ENCODE peak calls at places on chromosomes 5 and 9, in seven cellular contexts. X, G, J, M, V, O and A are unnamed samples.

GRCh38 chr9:137488330-137488653 is 29.2 kb upstream of the NSMF start:
- DNase-seq in J (peak; percentile 75), O (no peak), G (no peak), X (no peak), M (no peak), V (no peak), A (no peak)

GRCh38 chr5:139870677-139871076 is 75.1 kb downstream of the PSD2 start:
- DNase-seq in J (no peak), V (no peak), G (no peak), O (no peak), M (no peak), X (no peak), A (no peak)

GRCh38 chr9:91421022-91421765 is 2.4 kb downstream of the NFIL3 start:
- DNase-seq in M (no peak), X (no peak), G (no peak), O (peak; percentile 36), J (peak; percentile 87), V (no peak), A (no peak)

GRCh38 chr5:162068412-162068811 is 839 bp downstream of the GABRG2 start:
- DNase-seq in J (peak; percentile 1), V (peak; percentile 76), M (no peak), X (no peak), G (no peak), O (peak; percentile 40), A (no peak)

GRCh38 chr9:136765041-136765440 is 723 bp upstream of the LCN15 start:
- DNase-seq in V (no peak), X (no peak), G (no peak), J (no peak), M (no peak), O (peak; percentile 57), A (no peak)

GRCh38 chr5:164809831-164810230 is 1304.4 kb downstream of the MAT2B start:
- DNase-seq in O (no peak), V (no peak), J (no peak), X (no peak), G (no peak), M (no peak), A (no peak)

GRCh38 chr9:133008824-133009223 is 22.0 kb upstream of the GTF3C5 start:
- DNase-seq in V (no peak), J (no peak), G (no peak), M (no peak), O (no peak), X (no peak), A (no peak)

GRCh38 chr5:5486122-5486521 is 63.6 kb downstream of the ICE1 start:
- DNase-seq in J (no peak), G (no peak), V (no peak), X (no peak), M (no peak), O (no peak), A (no peak)

GRCh38 chr5:178502401-178503100 is 87.6 kb downstream of the COL23A1 start:
- DNase-seq in V (no peak), J (no peak), O (no peak), X (no peak), M (no peak), G (no peak), A (no peak)

GRCh38 chr9:17613723-17614122 is 34.9 kb downstream of the SH3GL2 start:
- DNase-seq in M (no peak), J (no peak), X (no peak), V (no peak), G (no peak), O (no peak), A (no peak)

GRCh38 chr5:56111404-56111781 is 116.6 kb upstream of the IL6ST start:
- DNase-seq in M (no peak), G (no peak), V (no peak), J (no peak), X (no peak), O (no peak), A (no peak)

GRCh38 chr5:14267166-14267838 is 124.2 kb downstream of the TRIO start:
- DNase-seq in J (no peak), V (no peak), X (peak; percentile 23), M (no peak), O (peak; percentile 25), G (no peak), A (no peak)

GRCh38 chr5:2047341-2047927 is 164.7 kb upstream of the IRX4 start:
- DNase-seq in G (no peak), O (no peak), J (no peak), V (no peak), X (no peak), M (no peak), A (no peak)

GRCh38 chr5:78367318-78367991 is 7.0 kb downstream of the SCAMP1 start:
- DNase-seq in J (no peak), O (no peak), G (no peak), V (no peak), M (no peak), X (no peak), A (no peak)

GRCh38 chr5:24623018-24623417 is 21.8 kb downstream of the CDH10 start:
- DNase-seq in G (no peak), X (no peak), O (no peak), V (no peak), J (no peak), M (no peak), A (no peak)

GRCh38 chr5:134530375-134531077 is 5.1 kb downstream of the JADE2 start:
- DNase-seq in G (no peak), O (no peak), M (no peak), X (no peak), J (no peak), V (no peak), A (no peak)

DNA sequence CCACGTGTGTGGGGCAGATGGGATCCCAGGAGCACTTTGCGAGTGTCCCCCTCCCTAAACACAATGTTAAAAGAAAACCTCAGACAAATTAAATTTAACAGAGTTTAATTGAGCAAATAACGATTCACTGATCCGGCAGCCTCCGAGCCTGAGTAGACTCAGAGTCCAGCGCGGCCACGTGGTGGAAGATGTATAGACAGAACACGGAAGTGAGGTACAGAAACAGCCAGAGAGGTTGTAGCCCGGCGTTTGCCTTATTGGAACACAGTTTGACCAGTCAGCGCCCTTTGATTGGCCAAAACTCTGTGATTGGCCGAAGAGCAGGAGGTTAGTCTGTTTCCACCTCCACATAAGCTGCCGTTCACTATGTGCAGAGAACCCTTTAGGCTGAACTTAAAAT is 363.0 kb upstream of the IRX2 start:
- DNase-seq in X (no peak), V (no peak), J (no peak), O (no peak), G (no peak), M (no peak), A (no peak)
- TF ChIP-seq SIN3A in X (no peak), V (no peak), J (no peak), O (no peak), G (no peak), M (no peak), A (no peak)

GRCh38 chr9:35398651-35399335 is 91.1 kb upstream of the RUSC2 start:
- DNase-seq in M (no peak), V (no peak), X (no peak), J (no peak), G (no peak), O (no peak), A (no peak)

GRCh38 chr9:35395076-35395675 is 94.7 kb upstream of the RUSC2 start:
- DNase-seq in M (no peak), G (no peak), O (no peak), X (no peak), J (no peak), V (no peak), A (no peak)

GRCh38 chr9:35397923-35398322 is 92.0 kb upstream of the RUSC2 start:
- DNase-seq in J (no peak), V (no peak), M (no peak), X (no peak), O (no peak), G (no peak), A (no peak)

GRCh38 chr9:35396560-35397215 is 93.2 kb upstream of the RUSC2 start:
- DNase-seq in G (no peak), O (no peak), M (no peak), V (no peak), X (no peak), J (no peak), A (no peak)

GRCh38 chr9:35397216-35397698 is 92.7 kb upstream of the RUSC2 start:
- DNase-seq in M (no peak), G (no peak), J (no peak), X (no peak), V (no peak), O (no peak), A (no peak)
- TF ChIP-seq SIN3A in M (no peak), G (no peak), J (no peak), X (no peak), V (no peak), O (no peak), A (no peak)

DNA sequence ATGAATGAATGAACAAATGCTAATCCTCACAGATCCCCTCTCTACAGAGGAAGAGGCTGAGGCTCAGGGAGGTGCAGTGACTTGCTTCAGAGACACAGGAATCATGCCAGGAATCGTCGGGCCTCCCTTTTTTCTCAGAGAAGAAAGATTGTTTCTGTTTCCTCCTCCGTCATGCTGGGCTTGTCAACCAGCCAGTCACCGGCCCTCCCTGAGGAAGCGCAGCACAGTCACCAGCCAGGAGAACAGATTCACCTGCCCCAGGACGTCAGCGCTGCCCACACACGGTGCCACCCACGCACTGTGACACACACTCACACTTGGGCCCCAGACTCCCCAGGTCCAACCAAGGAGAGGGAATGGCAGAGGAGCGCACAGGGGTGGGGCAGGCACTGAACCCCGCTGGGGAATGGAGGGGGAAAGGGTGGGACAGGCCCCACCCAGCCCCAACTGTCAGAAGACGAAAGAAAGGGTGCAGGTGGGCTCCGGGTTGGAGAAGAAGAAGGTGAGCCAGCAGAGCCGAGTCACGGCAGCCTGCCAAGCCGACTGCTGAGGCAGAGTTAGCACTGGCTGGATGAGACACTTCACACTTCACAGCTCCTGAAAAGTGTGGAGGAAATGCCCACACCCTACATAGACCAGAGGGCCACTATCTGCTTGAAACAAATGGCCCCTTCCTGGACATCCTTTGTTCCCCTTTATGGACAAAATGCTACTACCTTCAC is 13.8 kb upstream of the ERGIC1 start:
- DNase-seq in G (no peak), M (no peak), V (no peak), X (peak; percentile 39), O (no peak), J (no peak), A (peak; percentile 7)
- TF ChIP-seq SIN3A in G (no peak), M (no peak), V (no peak), X (no peak), O (no peak), J (no peak), A (no peak)

GRCh38 chr5:147509710-147510651 is at the start of gene DPYSL3:
- DNase-seq in V (peak; percentile 44), M (no peak), J (peak; percentile 84), G (no peak), X (no peak), O (no peak), A (peak; percentile 15)
- TF ChIP-seq SIN3A in V (no peak), M (no peak), J (peak; percentile 83), G (no peak), X (no peak), O (no peak), A (no peak)

GRCh38 chr5:155676967-155677366 is 650.0 kb upstream of the SGCD start:
- DNase-seq in X (no peak), G (no peak), M (no peak), J (no peak), V (no peak), O (no peak), A (no peak)
- TF ChIP-seq SIN3A in X (no peak), G (no peak), M (no peak), J (no peak), V (no peak), O (no peak), A (no peak)

GRCh38 chr5:76083555-76084495 is 642 bp downstream of the SV2C start:
- DNase-seq in X (no peak), O (no peak), M (no peak), J (peak; percentile 65), G (no peak), V (no peak), A (no peak)
- TF ChIP-seq SIN3A in X (no peak), O (no peak), M (no peak), J (no peak), G (no peak), V (no peak), A (no peak)